ENCODE peak calls at places on chromosomes 13 and 19, in four cellular contexts. W is HepG2, D is SK-N-SH, Q is K562. T is an unnamed sample.
A peak's percentile ranks its signal among the peaks of the same experiment; 100 is the strongest.

GRCh38 chr19:6608950-6609349 is 18.0 kb upstream of the CD70 start:
- DNase-seq in W (no peak), D (no peak), Q (no peak), T (no peak)

GRCh38 chr19:2964874-2965273 is 12.5 kb upstream of the TLE6 start:
- DNase-seq in W (no peak), D (no peak), Q (no peak), T (no peak)

GRCh38 chr13:72541674-72542073 is 185.8 kb downstream of the MZT1 start:
- DNase-seq in D (no peak), Q (no peak), W (no peak), T (no peak)

GRCh38 chr13:44050450-44051063 is 170.9 kb downstream of the LACC1 start:
- DNase-seq in W (peak; percentile 7), Q (peak; percentile 6), D (peak; percentile 33), T (no peak)

GRCh38 chr13:94641432-94641941 is 39.8 kb downstream of the GPR180 start:
- DNase-seq in W (no peak), D (peak; percentile 26), Q (no peak), T (no peak)

GRCh38 chr13:97346097-97346496 is 87.9 kb upstream of the RAP2A start:
- DNase-seq in W (no peak), Q (no peak), D (no peak), T (no peak)

GRCh38 chr13:107351305-107351704 is 783.4 kb upstream of the ARGLU1 start:
- DNase-seq in Q (no peak), D (no peak), W (no peak), T (no peak)

GRCh38 chr13:107258599-107259187 is 690.8 kb upstream of the ARGLU1 start:
- DNase-seq in D (no peak), Q (no peak), W (no peak), T (no peak)

GRCh38 chr13:107834268-107834667 is 381.1 kb downstream of the LIG4 start:
- DNase-seq in D (no peak), Q (no peak), W (no peak), T (no peak)

GRCh38 chr13:24218977-24219376 is 58.5 kb downstream of the SPATA13 start:
- DNase-seq in W (no peak), Q (no peak), D (no peak), T (no peak)

GRCh38 chr13:40764587-40765403 is 6.2 kb downstream of the MRPS31 start:
- DNase-seq in Q (no peak), W (no peak), D (no peak), T (no peak)

GRCh38 chr19:17037966-17038500 is 11.4 kb upstream of the CPAMD8 start:
- DNase-seq in W (no peak), D (no peak), Q (no peak), T (no peak)

GRCh38 chr13:93963266-93964131 is 516.0 kb downstream of the DCT start:
- DNase-seq in Q (no peak), D (no peak), W (peak; percentile 83), T (no peak)

GRCh38 chr13:94224670-94225069 is 254.8 kb downstream of the DCT start:
- DNase-seq in D (no peak), W (peak; percentile 5), Q (no peak), T (no peak)

GRCh38 chr13:34435338-34435737 is 506.7 kb upstream of the NBEA start:
- DNase-seq in D (no peak), Q (no peak), W (no peak), T (no peak)

GRCh38 chr19:30799854-30800755 is 427.9 kb downstream of the ZNF536 start:
- DNase-seq in W (peak; percentile 3), Q (peak; percentile 76), D (no peak), T (no peak)

GRCh38 chr19:55210120-55210493 is 806 bp upstream of the PTPRH start:
- DNase-seq in W (peak; percentile 91), Q (no peak), D (no peak), T (no peak)

GRCh38 chr19:8445488-8446001 is 770 bp downstream of the HNRNPM start:
- DNase-seq in W (no peak), D (peak; percentile 76), Q (peak; percentile 75), T (no peak)

GRCh38 chr19:33703821-33704220 is 82.1 kb downstream of the CHST8 start:
- DNase-seq in D (peak; percentile 8), W (no peak), Q (no peak), T (no peak)

GRCh38 chr19:39223703-39224279 is 19.7 kb upstream of the SYCN start:
- DNase-seq in D (no peak), Q (peak; percentile 66), W (no peak), T (no peak)

GRCh38 chr13:105538346-105538745 is 997.1 kb downstream of the EFNB2 start:
- DNase-seq in Q (no peak), W (no peak), D (no peak), T (no peak)

GRCh38 chr19:37987356-37988332 is 80.6 kb downstream of the SIPA1L3 start:
- DNase-seq in D (no peak), W (peak; percentile 21), Q (peak; percentile 39), T (no peak)

GRCh38 chr13:36998624-36999041 is 507 bp downstream of the ALG5 start:
- DNase-seq in Q (peak; percentile 15), W (no peak), D (peak; percentile 57), T (no peak)

GRCh38 chr19:2231621-2232221 is 4.4 kb downstream of the PLEKHJ1 start:
- DNase-seq in W (no peak), Q (no peak), D (peak; percentile 75), T (no peak)

GRCh38 chr19:6521718-6522646 is 8.8 kb upstream of the TNFSF9 start:
- DNase-seq in W (no peak), D (no peak), Q (peak; percentile 64), T (peak; percentile 95)

GRCh38 chr13:20945952-20946383 is 43.4 kb upstream of the XPO4 start:
- DNase-seq in D (peak; percentile 30), Q (no peak), W (no peak), T (no peak)
- TF ChIP-seq YY1 in D (no peak), Q (no peak), W (no peak), T (no peak)

GRCh38 chr19:18049390-18049789 is 37.3 kb downstream of the IL12RB1 start:
- DNase-seq in Q (no peak), W (no peak), D (no peak), T (no peak)
- TF ChIP-seq FOXM1 in Q (no peak), W (no peak), D (no peak), T (no peak)

DNA sequence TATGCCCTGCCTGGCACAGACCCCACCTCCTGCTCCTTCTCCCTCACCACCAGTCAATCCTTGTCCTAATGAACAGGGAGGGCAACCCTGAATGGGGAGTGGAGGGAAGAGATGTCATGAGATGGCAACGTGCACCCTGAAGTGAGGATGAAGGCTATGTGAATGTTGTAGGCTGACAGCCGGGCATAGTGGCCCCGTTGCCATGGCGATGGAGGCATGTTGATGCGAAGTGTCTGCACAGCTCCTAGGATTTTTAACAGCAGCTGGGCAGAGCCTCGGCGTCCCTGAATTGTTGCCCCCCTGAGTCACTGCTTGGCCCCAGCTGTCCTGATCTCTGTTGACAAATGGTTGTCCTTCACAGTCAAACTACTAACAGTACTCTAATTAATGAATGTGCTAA is 4.8 kb upstream of the ALOX5AP start:
- DNase-seq in W (peak; percentile 3), Q (no peak), D (peak; percentile 41), T (no peak)
- TF ChIP-seq YY1 in W (no peak), Q (no peak), D (no peak), T (no peak)

GRCh38 chr19:10104665-10105221 is 1.4 kb upstream of the PPAN start:
- DNase-seq in Q (no peak), W (no peak), D (no peak), T (peak; percentile 100)
- TF ChIP-seq FOXM1 in Q (no peak), W (no peak), D (no peak), T (peak; percentile 88)

GRCh38 chr13:50156722-50157121 is 141.5 kb downstream of the KCNRG start:
- DNase-seq in D (no peak), W (peak; percentile 48), Q (no peak), T (no peak)
- TF ChIP-seq YY1 in D (no peak), W (no peak), Q (no peak), T (no peak)

GRCh38 chr13:98773053-98773452 is 20.6 kb upstream of the SLC15A1 start:
- DNase-seq in W (no peak), Q (no peak), D (no peak), T (no peak)
- TF ChIP-seq FOXM1 in W (no peak), Q (no peak), D (no peak), T (no peak)

GRCh38 chr13:42651936-42652641 is 78.1 kb downstream of the TNFSF11 start:
- DNase-seq in D (no peak), W (no peak), Q (no peak), T (no peak)
- TF ChIP-seq YY1 in D (no peak), W (no peak), Q (no peak), T (no peak)

GRCh38 chr19:42024622-42025111 is 30.6 kb upstream of the ATP1A3 start:
- DNase-seq in Q (no peak), W (no peak), D (no peak), T (no peak)
- TF ChIP-seq FOXM1 in Q (no peak), W (no peak), D (no peak), T (no peak)

T was measured in GM12878.